ENCODE peak calls at places on chromosomes 6 and 20, in four cellular contexts. B, V, N and D are unnamed samples.

GRCh38 chr6:27375613-27376079 is 12.9 kb upstream of the ZNF391 start:
- DNase-seq in V (no peak), N (no peak), B (no peak), D (no peak)

GRCh38 chr6:165704001-165704748 is 41.1 kb upstream of the PDE10A start:
- DNase-seq in V (no peak), B (peak), N (no peak), D (no peak)

GRCh38 chr6:38354033-38354373 is 285.7 kb downstream of the BTBD9 start:
- DNase-seq in N (no peak), B (no peak), V (no peak), D (no peak)

GRCh38 chr20:50873518-50873959 is 57.7 kb downstream of the ADNP start:
- DNase-seq in V (no peak), B (no peak), N (no peak), D (no peak)

GRCh38 chr6:107124934-107125348 is 9.6 kb upstream of the BEND3 start:
- DNase-seq in B (no peak), V (no peak), N (no peak), D (no peak)

GRCh38 chr6:134379086-134379485 is 61.2 kb upstream of the SGK1 start:
- DNase-seq in B (peak), V (no peak), N (no peak), D (no peak)

GRCh38 chr6:29647927-29648642 is 8.8 kb upstream of the MOG start:
- DNase-seq in N (no peak), V (no peak), B (no peak), D (no peak)

GRCh38 chr6:135181333-135182119 is 418 bp downstream of the MYB start:
- DNase-seq in V (no peak), B (no peak), N (no peak), D (no peak)

GRCh38 chr6:3455490-3456394 is 1.1 kb downstream of the SLC22A23 start:
- DNase-seq in B (no peak), N (no peak), V (peak), D (peak)

GRCh38 chr6:34674268-34674639 is 22.3 kb downstream of the ILRUN start:
- DNase-seq in N (no peak), V (no peak), B (no peak), D (no peak)
- H3K27ac ChIP-seq in N (no peak), V (peak), B (no peak), D (peak)

GRCh38 chr6:114008331-114008730 is 37.4 kb upstream of the HDAC2 start:
- DNase-seq in V (no peak), N (no peak), B (no peak), D (no peak)
- H3K4me3 ChIP-seq in V (no peak), N (no peak), B (no peak), D (no peak)

DNA sequence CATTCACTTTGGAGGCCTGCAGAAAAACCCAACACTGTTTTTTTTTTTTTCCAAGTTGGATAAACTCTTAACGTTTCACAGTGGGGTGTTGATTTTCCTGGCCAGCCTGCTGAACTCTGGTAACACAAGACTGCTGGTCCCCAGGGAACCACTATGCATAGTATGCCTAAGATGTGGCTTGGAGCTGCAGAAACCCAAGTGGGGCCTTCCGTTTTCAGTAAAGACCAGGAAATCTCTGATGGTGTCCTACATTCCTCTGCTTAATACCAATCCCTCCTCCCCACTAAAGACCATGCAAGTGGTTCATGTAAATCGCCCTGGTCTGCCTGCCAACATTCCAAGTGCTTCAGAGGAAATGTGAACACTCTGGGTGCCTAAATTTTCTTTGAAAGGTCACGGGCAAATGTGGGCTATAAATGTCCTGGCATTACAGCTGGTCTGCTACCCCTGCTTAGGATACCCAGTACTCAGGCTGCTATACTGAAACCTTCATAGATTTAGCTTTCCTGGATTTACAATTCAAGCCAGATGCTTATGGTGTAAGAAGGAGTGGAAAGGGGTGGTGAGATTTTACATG is 615.4 kb downstream of the MAFB start:
- DNase-seq in B (no peak), N (no peak), V (no peak), D (no peak)
- H3K27ac ChIP-seq in B (no peak), N (no peak), V (no peak), D (no peak)

GRCh38 chr6:32952817-32953739 is at the start of gene HLA-DMA:
- DNase-seq in N (peak), V (peak), B (peak), D (peak)
- H3K4me3 ChIP-seq in N (peak), V (peak), B (peak), D (peak)